ENCODE peak calls at places on chromosomes 11 and 22, in six cellular contexts. H is lung microvascular endothelial cell; L is endothelial cell; K is ovary; T is naive thymus-derived CD8-positive, alpha-beta T cell; D is renal cortical epithelial cell. Q is an unnamed sample.

GRCh38 chr11:65430406-65431217 is 8.0 kb downstream of the NEAT1 start:
- DNase-seq in H (peak), L (no peak), K (no peak), T (no peak), D (peak), Q (no peak)

GRCh38 chr11:30914143-30914762 is 328.1 kb upstream of the MPPED2 start:
- DNase-seq in H (peak), L (peak), K (no peak), T (no peak), D (peak), Q (peak)

GRCh38 chr22:22094921-22095320 is 112.3 kb upstream of the TOP3B start:
- DNase-seq in H (no peak), L (no peak), K (no peak), T (no peak), D (no peak), Q (no peak)

GRCh38 chr11:130369141-130369691 is 54.5 kb upstream of the ZBTB44 start:
- DNase-seq in H (no peak), L (no peak), K (no peak), T (no peak), D (no peak), Q (no peak)

GRCh38 chr11:8812438-8812837 is 98.6 kb upstream of the AKIP1 start:
- DNase-seq in H (no peak), L (no peak), K (peak), T (no peak), D (peak), Q (peak)

GRCh38 chr11:86041975-86042378 is 26.9 kb downstream of the PICALM start:
- DNase-seq in H (peak), L (peak), K (peak), T (peak), D (peak), Q (no peak)

GRCh38 chr11:92269021-92269420 is 44.4 kb downstream of the FAT3 start:
- DNase-seq in H (no peak), L (no peak), K (no peak), T (no peak), D (peak), Q (no peak)

GRCh38 chr11:86999859-87000753 is 37.6 kb upstream of the TMEM135 start:
- DNase-seq in H (no peak), L (no peak), K (no peak), T (no peak), D (peak), Q (no peak)

GRCh38 chr11:109547356-109548027 is 125.5 kb downstream of the C11orf87 start:
- DNase-seq in H (no peak), L (no peak), K (no peak), T (no peak), D (peak), Q (no peak)

GRCh38 chr11:118605116-118605867 is 2.1 kb upstream of the PHLDB1 start:
- DNase-seq in H (no peak), L (no peak), K (peak), T (no peak), D (peak), Q (peak)

GRCh38 chr11:130644187-130644586 is 195.7 kb downstream of the ADAMTS15 start:
- DNase-seq in H (no peak), L (no peak), K (no peak), T (no peak), D (no peak), Q (no peak)

GRCh38 chr11:99531468-99531867 is 510.7 kb downstream of the CNTN5 start:
- DNase-seq in H (no peak), L (no peak), K (no peak), T (no peak), D (no peak), Q (no peak)

GRCh38 chr11:59358595-59358994 is at the start of gene OR5AN1:
- DNase-seq in H (no peak), L (no peak), K (no peak), T (no peak), D (no peak), Q (no peak)

GRCh38 chr11:95089620-95090542 is at the start of gene ENDOD1:
- DNase-seq in H (peak), L (peak), K (peak), T (peak), D (peak), Q (peak)

GRCh38 chr11:1054143-1055108 is 17.9 kb upstream of the MUC6 start:
- DNase-seq in H (no peak), L (no peak), K (peak), T (no peak), D (no peak), Q (peak)

GRCh38 chr22:40782521-40782920 is 36.6 kb downstream of the SLC25A17 start:
- DNase-seq in H (no peak), L (no peak), K (no peak), T (no peak), D (no peak), Q (no peak)

GRCh38 chr11:134557571-134558257 is 145.7 kb upstream of the B3GAT1 start:
- DNase-seq in H (no peak), L (no peak), K (no peak), T (no peak), D (no peak), Q (peak)

GRCh38 chr22:40449676-40450035 is 79.3 kb downstream of the SGSM3 start:
- DNase-seq in H (no peak), L (no peak), K (no peak), T (no peak), D (peak), Q (no peak)

GRCh38 chr11:64876835-64877341 is 1.5 kb downstream of the EHD1 start:
- DNase-seq in H (peak), L (no peak), K (no peak), T (no peak), D (peak), Q (no peak)

GRCh38 chr11:95867105-95867504 is 56.8 kb downstream of the MTMR2 start:
- DNase-seq in H (no peak), L (no peak), K (no peak), T (no peak), D (no peak), Q (no peak)

GRCh38 chr11:76151561-76152085 is 54.7 kb downstream of the WNT11 start:
- DNase-seq in H (no peak), L (no peak), K (no peak), T (no peak), D (no peak), Q (no peak)

GRCh38 chr11:15101072-15101701 is 13.5 kb upstream of the INSC start:
- DNase-seq in H (peak), L (peak), K (no peak), T (peak), D (peak), Q (peak)

GRCh38 chr11:68780829-68781228 is 29.5 kb upstream of the TESMIN start:
- DNase-seq in H (peak), L (peak), K (no peak), T (no peak), D (no peak), Q (no peak)

GRCh38 chr22:22576244-22576988 is 17.4 kb upstream of the PRAME start:
- DNase-seq in H (peak), L (peak), K (peak), T (peak), D (peak), Q (peak)

Q was measured in aorta.